ENCODE peak calls at places on chromosomes 7 and 10, in six cellular contexts. B is fibroblast of lung, Z is naive B cell, T is neural crest cell, N is midbrain, U is kidney. C is an unnamed sample.

GRCh38 chr7:86149266-86149665 is 494.4 kb upstream of the GRM3 start:
- DNase-seq in U (no peak), N (no peak), B (no peak), T (no peak), Z (no peak), C (no peak)

GRCh38 chr7:27374958-27375841 is 132.6 kb downstream of the EVX1 start:
- DNase-seq in B (no peak), N (no peak), Z (no peak), T (no peak), U (no peak), C (no peak)

GRCh38 chr10:125982256-125982948 is 86.0 kb downstream of the FANK1 start:
- DNase-seq in Z (peak), N (peak), U (no peak), B (peak), T (peak), C (peak)

GRCh38 chr10:29668628-29669027 is 33.9 kb upstream of the SVIL start:
- DNase-seq in T (no peak), B (no peak), N (no peak), U (no peak), Z (no peak), C (no peak)

GRCh38 chr7:44244282-44244681 is 43.5 kb downstream of the YKT6 start:
- DNase-seq in B (no peak), N (no peak), U (no peak), Z (peak), T (peak), C (no peak)

GRCh38 chr10:101903827-101904520 is 60.4 kb upstream of the KCNIP2 start:
- DNase-seq in T (no peak), B (peak), U (no peak), N (peak), Z (peak), C (peak)

GRCh38 chr7:110573862-110574528 is 516.9 kb upstream of the LRRN3 start:
- DNase-seq in T (no peak), U (no peak), B (peak), N (no peak), Z (no peak), C (no peak)

GRCh38 chr7:104971290-104972071 is 42.5 kb upstream of the KMT2E start:
- DNase-seq in T (no peak), B (peak), U (no peak), N (no peak), Z (no peak), C (no peak)

GRCh38 chr7:17422966-17423365 is 124.5 kb downstream of the AHR start:
- DNase-seq in B (peak), N (no peak), T (no peak), U (no peak), Z (no peak), C (no peak)

GRCh38 chr10:12605580-12606405 is 256.4 kb downstream of the CAMK1D start:
- DNase-seq in N (peak), Z (peak), B (peak), T (no peak), U (peak), C (no peak)

GRCh38 chr7:81990395-81990794 is 220.5 kb upstream of the HGF start:
- DNase-seq in U (no peak), N (no peak), B (peak), T (no peak), Z (no peak), C (no peak)

GRCh38 chr7:139936760-139937310 is 107.8 kb downstream of the TBXAS1 start:
- DNase-seq in T (no peak), N (no peak), Z (no peak), B (peak), U (no peak), C (no peak)

GRCh38 chr10:79376078-79376628 is 28.9 kb downstream of the PPIF start:
- DNase-seq in Z (no peak), U (no peak), B (no peak), T (no peak), N (no peak), C (no peak)

GRCh38 chr10:16586358-16587138 is 64.9 kb upstream of the C1QL3 start:
- DNase-seq in U (no peak), B (no peak), Z (no peak), T (no peak), N (no peak), C (peak)

C was measured in GM12864.